ENCODE peak calls at places on chromosomes 3 and 15, in seven cellular contexts. D is kidney epithelial cell, I is RWPE1, T is brain microvascular endothelial cell, C is osteocyte, R is ascending aorta, E is tibial artery. Q is an unnamed sample.

GRCh38 chr15:58306591-58307312 is 125.0 kb upstream of the LIPC start:
- DNase-seq in D (no peak), I (no peak), T (no peak), C (no peak), R (no peak), E (no peak), Q (peak)

GRCh38 chr3:17032407-17033034 is 147.8 kb downstream of the PLCL2 start:
- DNase-seq in D (peak), I (peak), T (peak), C (no peak), R (no peak), E (no peak), Q (peak)

GRCh38 chr3:160376681-160377080 is 22.3 kb downstream of the IFT80 start:
- DNase-seq in D (no peak), I (no peak), T (no peak), C (no peak), R (no peak), E (no peak), Q (peak)

GRCh38 chr3:126375835-126376331 is 18.7 kb upstream of the KLF15 start:
- DNase-seq in D (no peak), I (no peak), T (no peak), C (no peak), R (no peak), E (no peak), Q (no peak)

GRCh38 chr15:58457466-58457965 is 25.7 kb downstream of the LIPC start:
- DNase-seq in D (no peak), I (peak), T (peak), C (no peak), R (no peak), E (no peak), Q (peak)

GRCh38 chr3:17551333-17551732 is 191.1 kb downstream of the TBC1D5 start:
- DNase-seq in D (no peak), I (no peak), T (no peak), C (no peak), R (no peak), E (no peak), Q (no peak)

GRCh38 chr15:40092416-40093223 is 16.1 kb downstream of the BMF start:
- DNase-seq in D (no peak), I (no peak), T (no peak), C (no peak), R (no peak), E (peak), Q (peak)

GRCh38 chr15:80906159-80906775 is 83.4 kb downstream of the MESD start:
- DNase-seq in D (peak), I (peak), T (no peak), C (no peak), R (no peak), E (no peak), Q (no peak)

GRCh38 chr15:50315814-50316630 is 39.0 kb downstream of the GABPB1 start:
- DNase-seq in D (no peak), I (peak), T (no peak), C (no peak), R (no peak), E (no peak), Q (peak)

GRCh38 chr3:157094301-157094700 is 65.6 kb downstream of the CCNL1 start:
- DNase-seq in D (no peak), I (no peak), T (no peak), C (no peak), R (no peak), E (no peak), Q (no peak)

GRCh38 chr3:71924721-71925120 is 139.8 kb upstream of the PROK2 start:
- DNase-seq in D (no peak), I (no peak), T (no peak), C (no peak), R (no peak), E (no peak), Q (no peak)

GRCh38 chr15:89367485-89368451 is 33.1 kb upstream of the POLG start:
- DNase-seq in D (no peak), I (peak), T (no peak), C (no peak), R (no peak), E (no peak), Q (peak)

GRCh38 chr3:169286214-169286613 is 377.3 kb downstream of the MECOM start:
- DNase-seq in D (no peak), I (no peak), T (no peak), C (no peak), R (no peak), E (no peak), Q (no peak)

GRCh38 chr3:153192327-153192726 is 30.3 kb downstream of the RAP2B start:
- DNase-seq in D (no peak), I (no peak), T (no peak), C (no peak), R (no peak), E (no peak), Q (no peak)

GRCh38 chr15:86121568-86121967 is 41.9 kb downstream of the AGBL1 start:
- DNase-seq in D (no peak), I (no peak), T (no peak), C (no peak), R (no peak), E (no peak), Q (no peak)

GRCh38 chr3:72380711-72381508 is 467.3 kb downstream of the SHQ1 start:
- DNase-seq in D (no peak), I (no peak), T (no peak), C (no peak), R (no peak), E (no peak), Q (no peak)

GRCh38 chr3:152206243-152206642 is 62.5 kb upstream of the MBNL1 start:
- DNase-seq in D (no peak), I (no peak), T (no peak), C (no peak), R (no peak), E (no peak), Q (no peak)

GRCh38 chr3:42705039-42705767 is 2.6 kb upstream of the HHATL start:
- DNase-seq in D (no peak), I (no peak), T (no peak), C (peak), R (no peak), E (peak), Q (peak)

GRCh38 chr3:17154221-17154620 is 269.5 kb downstream of the PLCL2 start:
- DNase-seq in D (no peak), I (no peak), T (no peak), C (no peak), R (no peak), E (no peak), Q (no peak)

GRCh38 chr3:190333961-190334360 is 11.7 kb upstream of the CLDN1 start:
- DNase-seq in D (no peak), I (no peak), T (no peak), C (no peak), R (no peak), E (no peak), Q (no peak)

GRCh38 chr3:4290272-4290893 is 12.8 kb upstream of the SETMAR start:
- DNase-seq in D (no peak), I (peak), T (peak), C (no peak), R (no peak), E (peak), Q (no peak)

GRCh38 chr15:29045717-29046116 is 159.9 kb downstream of the APBA2 start:
- DNase-seq in D (peak), I (peak), T (peak), C (no peak), R (no peak), E (no peak), Q (peak)

GRCh38 chr15:58213587-58214360 is 75.6 kb downstream of the AQP9 start:
- DNase-seq in D (no peak), I (no peak), T (no peak), C (no peak), R (no peak), E (no peak), Q (peak)

GRCh38 chr3:13785853-13786455 is 93.9 kb downstream of the WNT7A start:
- DNase-seq in D (no peak), I (no peak), T (no peak), C (no peak), R (no peak), E (no peak), Q (peak)

GRCh38 chr15:57607570-57608000 is 15.9 kb downstream of the MYZAP start:
- DNase-seq in D (peak), I (peak), T (peak), C (no peak), R (no peak), E (no peak), Q (no peak)

GRCh38 chr3:151443583-151443982 is 17.3 kb downstream of the IGSF10 start:
- DNase-seq in D (no peak), I (no peak), T (no peak), C (no peak), R (no peak), E (no peak), Q (no peak)

GRCh38 chr3:179991877-179992276 is 44.9 kb downstream of the PEX5L start:
- DNase-seq in D (no peak), I (no peak), T (no peak), C (no peak), R (no peak), E (no peak), Q (no peak)

GRCh38 chr3:129016366-129016724 is 15.2 kb downstream of the EFCC1 start:
- DNase-seq in D (no peak), I (no peak), T (no peak), C (no peak), R (no peak), E (no peak), Q (no peak)

GRCh38 chr3:37279226-37279625 is 104.8 kb upstream of the LRRFIP2 start:
- DNase-seq in D (no peak), I (no peak), T (no peak), C (no peak), R (no peak), E (no peak), Q (no peak)

GRCh38 chr15:44718927-44719292 is 7.6 kb downstream of the B2M start:
- DNase-seq in D (no peak), I (no peak), T (no peak), C (no peak), R (no peak), E (no peak), Q (no peak)

GRCh38 chr15:44718180-44718926 is 7.0 kb downstream of the B2M start:
- DNase-seq in D (no peak), I (no peak), T (no peak), C (no peak), R (no peak), E (no peak), Q (no peak)

GRCh38 chr15:44722011-44722410 is 10.7 kb downstream of the B2M start:
- DNase-seq in D (no peak), I (no peak), T (no peak), C (no peak), R (no peak), E (no peak), Q (no peak)

GRCh38 chr15:44719293-44719999 is 8.1 kb downstream of the B2M start:
- DNase-seq in D (no peak), I (no peak), T (no peak), C (no peak), R (no peak), E (no peak), Q (no peak)

DNA sequence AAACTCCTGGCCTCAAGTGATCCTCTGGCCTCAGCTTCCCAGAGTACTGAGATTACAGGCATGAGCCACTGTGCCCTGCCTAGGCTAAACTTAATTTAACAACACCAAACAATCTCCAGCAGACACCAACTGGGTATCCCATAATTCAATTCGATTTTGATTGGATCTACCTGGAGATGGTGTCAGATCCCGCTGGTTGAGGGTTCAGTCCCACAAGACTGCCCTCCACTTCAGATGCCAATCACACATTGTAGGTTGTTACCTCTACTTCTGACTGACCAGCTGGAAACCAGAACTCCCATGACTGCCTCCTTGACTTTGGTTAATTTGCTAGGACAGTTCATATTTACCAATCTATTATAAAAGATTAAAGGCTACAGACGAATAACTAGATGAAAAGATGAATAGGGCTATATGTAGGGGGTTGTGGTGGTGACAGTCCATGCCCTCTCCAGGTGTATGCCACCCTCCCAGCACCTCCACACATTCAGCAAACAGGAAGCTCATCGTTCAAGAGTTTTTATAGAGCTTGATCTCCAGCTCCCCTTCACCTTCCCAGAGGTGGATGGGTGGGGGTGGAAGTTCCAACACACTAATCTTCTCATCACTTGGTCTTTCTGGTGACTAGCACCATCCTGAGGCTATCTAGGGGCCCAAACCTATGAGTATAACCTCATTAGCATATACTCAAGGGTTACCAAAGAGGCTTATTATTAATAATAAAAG is 9.3 kb downstream of the B2M start:
- DNase-seq in D (no peak), I (no peak), T (no peak), C (no peak), R (no peak), E (no peak), Q (peak)
- TF ChIP-seq CTCF in D (no peak), I (no peak), T (no peak), C (no peak), R (no peak), E (no peak), Q (no peak)

DNA sequence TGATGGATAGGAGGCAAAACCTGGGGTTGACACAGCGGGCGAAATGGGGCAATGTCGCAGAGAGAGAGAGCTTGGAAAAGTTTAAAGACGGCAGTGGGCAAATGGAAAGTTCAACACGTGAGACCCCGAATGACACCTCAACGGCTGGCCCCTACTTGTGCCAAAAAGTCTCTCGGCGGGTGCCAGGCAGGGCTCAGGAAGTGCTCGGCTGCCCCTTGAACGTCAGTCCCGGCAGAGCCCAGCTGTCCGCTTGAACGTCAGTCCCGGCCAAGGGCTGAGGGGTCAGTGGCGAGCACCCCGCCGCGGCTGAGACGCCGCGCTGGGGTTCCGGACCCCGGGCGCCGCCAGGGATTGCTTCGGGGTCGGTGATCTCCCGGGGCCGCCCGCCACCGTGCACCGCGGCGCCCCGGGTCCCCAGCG is 638 bp downstream of the EOGT start:
- DNase-seq in D (no peak), I (peak), T (peak), C (no peak), R (peak), E (peak), Q (peak)
- TF ChIP-seq CTCF in D (no peak), I (no peak), T (peak), C (no peak), R (peak), E (no peak), Q (no peak)

GRCh38 chr15:101088311-101088710 is 163.5 kb downstream of the CHSY1 start:
- DNase-seq in D (no peak), I (no peak), T (no peak), C (no peak), R (no peak), E (no peak), Q (peak)

GRCh38 chr15:101090460-101090853 is 161.4 kb downstream of the CHSY1 start:
- DNase-seq in D (no peak), I (no peak), T (no peak), C (no peak), R (no peak), E (no peak), Q (peak)

GRCh38 chr15:101091080-101092017 is 160.5 kb downstream of the CHSY1 start:
- DNase-seq in D (no peak), I (no peak), T (peak), C (no peak), R (no peak), E (no peak), Q (peak)

GRCh38 chr15:101088788-101089578 is 162.9 kb downstream of the CHSY1 start:
- DNase-seq in D (no peak), I (peak), T (peak), C (peak), R (no peak), E (peak), Q (peak)

DNA sequence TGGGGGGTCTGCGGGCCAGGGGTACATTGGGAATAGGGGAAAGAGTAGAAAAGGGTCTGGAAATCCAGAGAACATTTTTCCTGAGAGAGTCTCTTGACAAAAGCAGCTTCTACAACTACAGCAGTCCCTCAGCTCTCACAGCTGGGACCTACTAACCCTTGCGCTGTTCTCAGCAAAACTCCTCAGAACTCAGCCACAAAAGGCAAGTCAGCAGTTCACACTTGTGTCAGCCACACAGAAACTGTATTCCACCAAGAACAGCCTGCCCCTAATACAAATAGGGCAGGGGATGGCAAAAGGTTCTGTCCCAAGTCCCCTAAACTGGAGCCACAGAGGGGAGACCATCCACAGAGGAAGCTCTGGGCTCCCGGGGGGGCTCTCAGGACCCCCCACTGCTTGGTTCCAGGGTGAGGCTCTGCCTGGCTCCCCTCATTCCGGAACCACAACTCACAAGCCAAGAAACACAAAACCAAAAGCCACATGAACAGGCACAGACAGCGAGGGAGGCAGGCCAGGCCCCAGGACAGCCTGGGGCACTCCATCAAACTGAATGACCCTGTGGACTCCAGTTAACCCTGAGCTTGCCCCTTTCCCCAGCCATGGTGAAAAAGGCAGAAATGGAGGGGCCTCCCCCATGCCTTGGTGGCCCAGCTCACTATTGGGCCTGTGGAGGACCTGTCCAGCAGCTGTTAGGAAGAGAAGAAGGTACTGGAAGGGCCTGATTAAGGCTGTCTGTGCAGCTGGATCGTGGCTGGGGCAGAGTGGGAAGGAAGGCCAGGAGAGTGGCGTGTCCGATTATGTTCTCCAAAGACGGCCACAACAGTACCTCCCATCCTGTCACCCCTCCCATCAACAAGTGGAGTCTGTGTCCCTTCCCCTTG is 162.0 kb downstream of the CHSY1 start:
- DNase-seq in D (no peak), I (no peak), T (no peak), C (no peak), R (no peak), E (no peak), Q (peak)
- TF ChIP-seq CTCF in D (no peak), I (no peak), T (no peak), C (no peak), R (no peak), E (no peak), Q (no peak)

GRCh38 chr15:82178061-82178460 is 84.5 kb downstream of the EFL1 start:
- DNase-seq in D (no peak), I (peak), T (peak), C (no peak), R (no peak), E (no peak), Q (peak)
- TF ChIP-seq CTCF in D (no peak), I (no peak), T (no peak), C (no peak), R (no peak), E (no peak), Q (no peak)

DNA sequence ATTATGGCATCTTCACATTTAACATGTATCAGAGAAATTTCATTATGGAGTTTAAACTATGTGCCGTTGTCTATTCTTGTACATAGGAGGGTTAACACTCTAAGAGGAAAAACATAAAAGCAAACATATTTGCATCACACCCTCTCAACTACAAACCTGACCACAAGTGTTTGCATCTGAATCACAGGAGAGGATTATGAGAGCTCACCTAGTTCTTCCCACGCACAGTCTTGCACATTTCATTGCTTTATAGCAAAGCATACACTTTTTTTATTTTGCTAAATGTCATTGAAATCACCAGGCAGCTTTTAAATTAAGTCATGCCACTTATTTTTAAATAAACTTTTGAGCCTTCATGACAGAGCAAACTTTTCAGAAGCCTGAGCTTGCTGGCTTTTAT is 12.5 kb downstream of the TRAT1 start:
- DNase-seq in D (no peak), I (no peak), T (no peak), C (no peak), R (no peak), E (no peak), Q (no peak)
- TF ChIP-seq CTCF in D (no peak), I (no peak), T (no peak), C (no peak), R (no peak), E (no peak), Q (no peak)

DNA sequence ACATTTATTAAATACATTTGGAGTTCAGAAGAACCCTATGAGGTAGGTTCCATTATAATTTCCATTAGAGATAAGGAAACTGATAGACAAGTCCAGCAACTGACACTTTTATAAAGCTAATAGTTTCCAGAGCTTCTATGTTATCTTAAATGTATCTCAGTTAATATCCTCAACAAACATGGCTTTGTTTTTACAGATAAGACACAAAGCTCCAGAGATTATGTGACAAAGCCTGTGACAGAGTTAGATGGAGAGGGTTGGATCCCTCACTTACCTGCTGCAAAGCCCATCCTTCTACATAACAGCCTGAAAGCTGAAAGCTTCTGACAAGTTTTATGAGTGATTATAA is 473 bp upstream of the COMMD2 start:
- DNase-seq in D (no peak), I (no peak), T (no peak), C (no peak), R (no peak), E (no peak), Q (no peak)
- TF ChIP-seq CTCF in D (no peak), I (no peak), T (no peak), C (no peak), R (no peak), E (no peak), Q (no peak)

GRCh38 chr15:74792227-74793016 is 10.5 kb downstream of the CSK start:
- DNase-seq in D (no peak), I (no peak), T (no peak), C (no peak), R (no peak), E (no peak), Q (no peak)

GRCh38 chr15:74794970-74795349 is 13.1 kb downstream of the CSK start:
- DNase-seq in D (no peak), I (no peak), T (no peak), C (no peak), R (no peak), E (no peak), Q (no peak)

GRCh38 chr15:74794248-74794969 is 12.5 kb downstream of the CSK start:
- DNase-seq in D (no peak), I (no peak), T (no peak), C (no peak), R (no peak), E (no peak), Q (peak)

GRCh38 chr15:74791667-74792066 is 9.8 kb downstream of the CSK start:
- DNase-seq in D (no peak), I (no peak), T (no peak), C (no peak), R (no peak), E (no peak), Q (peak)

GRCh38 chr15:74793135-74794028 is 11.5 kb downstream of the CSK start:
- DNase-seq in D (no peak), I (no peak), T (peak), C (no peak), R (no peak), E (no peak), Q (peak)
- TF ChIP-seq CTCF in D (no peak), I (no peak), T (peak), C (peak), R (no peak), E (no peak), Q (peak)